ENCODE peak calls at places on chromosome 9, in seven cellular contexts. B, T, A, N, Z, X and W are unnamed samples.

GRCh38 chr9:129305246-129305645 is 127.2 kb upstream of the IER5L start:
- DNase-seq in X (no peak), T (peak), N (peak), B (no peak), Z (peak), A (no peak), W (no peak)

GRCh38 chr9:35108461-35108860 is 5.5 kb upstream of the STOML2 start:
- DNase-seq in T (no peak), B (no peak), Z (no peak), A (no peak), N (peak), X (no peak), W (no peak)

GRCh38 chr9:115216873-115217272 is 98.9 kb upstream of the TNC start:
- DNase-seq in X (no peak), T (no peak), N (no peak), B (no peak), Z (no peak), A (no peak), W (no peak)

GRCh38 chr9:77462066-77462465 is 186.1 kb downstream of the GNA14 start:
- DNase-seq in B (no peak), Z (no peak), N (no peak), T (no peak), X (no peak), A (no peak), W (no peak)

GRCh38 chr9:133476531-133476930 is 2.4 kb downstream of the SLC2A6 start:
- DNase-seq in A (no peak), X (peak), N (no peak), B (no peak), Z (no peak), T (no peak), W (no peak)

GRCh38 chr9:4933177-4933576 is 51.9 kb upstream of the JAK2 start:
- DNase-seq in T (no peak), Z (no peak), B (no peak), N (no peak), A (peak), X (peak), W (no peak)

GRCh38 chr9:35538361-35539234 is 48.7 kb downstream of the RUSC2 start:
- DNase-seq in T (peak), X (peak), A (peak), N (peak), B (no peak), Z (no peak), W (no peak)

GRCh38 chr9:95018099-95018927 is 291.8 kb downstream of the AOPEP start:
- DNase-seq in A (peak), T (peak), Z (no peak), N (no peak), X (peak), B (peak), W (no peak)

GRCh38 chr9:123329329-123329955 is 26.6 kb upstream of the CRB2 start:
- DNase-seq in A (peak), X (peak), Z (no peak), B (peak), T (peak), N (peak), W (peak)

GRCh38 chr9:124941689-124942561 is 1.0 kb upstream of the GOLGA1 start:
- DNase-seq in B (peak), A (no peak), N (peak), X (peak), T (peak), Z (peak), W (peak)

GRCh38 chr9:133759146-133759900 is 21.2 kb upstream of the SARDH start:
- DNase-seq in B (peak), N (peak), T (no peak), Z (peak), A (no peak), X (peak), W (no peak)

GRCh38 chr9:93960221-93960970 is 5.2 kb upstream of the BARX1 start:
- DNase-seq in B (no peak), N (peak), Z (peak), X (no peak), A (no peak), T (no peak), W (no peak)

GRCh38 chr9:108184941-108185340 is 670.8 kb downstream of the ACTL7B start:
- DNase-seq in N (no peak), X (peak), T (no peak), A (peak), Z (no peak), B (no peak), W (peak)

GRCh38 chr9:93092171-93092991 is 3.6 kb upstream of the CARD19 start:
- DNase-seq in Z (peak), B (no peak), T (peak), N (no peak), A (no peak), X (no peak), W (no peak)

GRCh38 chr9:112531666-112532282 is 45.1 kb downstream of the KIAA1958 start:
- DNase-seq in B (no peak), A (no peak), X (no peak), N (no peak), T (no peak), Z (no peak), W (no peak)

GRCh38 chr9:128124873-128125574 is 2.5 kb downstream of the PTGES2 start:
- DNase-seq in X (peak), N (peak), B (peak), A (peak), T (peak), Z (peak), W (peak)

GRCh38 chr9:94895668-94896067 is 169.2 kb downstream of the AOPEP start:
- DNase-seq in N (no peak), A (no peak), Z (no peak), X (no peak), T (no peak), B (no peak), W (no peak)

GRCh38 chr9:114214181-114214580 is 58.8 kb downstream of the COL27A1 start:
- DNase-seq in Z (no peak), A (peak), X (peak), B (no peak), T (no peak), N (no peak), W (no peak)

GRCh38 chr9:116594552-116594951 is 92.6 kb upstream of the TRIM32 start:
- DNase-seq in B (no peak), T (no peak), X (peak), A (peak), N (no peak), Z (no peak), W (no peak)

GRCh38 chr9:137138058-137138697 is 776 bp upstream of the GRIN1 start:
- DNase-seq in X (no peak), Z (no peak), T (no peak), A (no peak), B (peak), N (no peak), W (no peak)

GRCh38 chr9:92406506-92406905 is 2.1 kb upstream of the OGN start:
- DNase-seq in T (no peak), B (peak), X (no peak), N (no peak), A (no peak), Z (no peak), W (no peak)

GRCh38 chr9:223167-223566 is 8.5 kb downstream of the DOCK8 start:
- DNase-seq in Z (no peak), X (no peak), B (no peak), T (no peak), N (no peak), A (peak), W (no peak)

GRCh38 chr9:133955821-133956411 is 36.2 kb downstream of the VAV2 start:
- DNase-seq in A (no peak), X (peak), Z (peak), B (no peak), T (peak), N (no peak), W (no peak)

GRCh38 chr9:81557957-81558791 is 131.2 kb downstream of the TLE1 start:
- DNase-seq in T (no peak), B (no peak), X (peak), Z (no peak), N (peak), A (peak), W (peak)

GRCh38 chr9:126915281-126915816 is 767 bp downstream of the RALGPS1 start:
- DNase-seq in A (peak), T (peak), X (no peak), Z (peak), N (peak), B (peak), W (peak)

GRCh38 chr9:107423540-107423939 is 66.0 kb downstream of the KLF4 start:
- DNase-seq in N (peak), B (no peak), Z (no peak), T (no peak), X (no peak), A (no peak), W (no peak)

GRCh38 chr9:104747565-104748358 is at the start of gene NIPSNAP3A:
- DNase-seq in A (peak), B (peak), T (peak), Z (peak), X (peak), N (peak), W (peak)
- TF ChIP-seq CTCF in A (no peak), B (no peak), T (no peak), Z (peak), X (no peak), N (no peak), W (no peak)

DNA sequence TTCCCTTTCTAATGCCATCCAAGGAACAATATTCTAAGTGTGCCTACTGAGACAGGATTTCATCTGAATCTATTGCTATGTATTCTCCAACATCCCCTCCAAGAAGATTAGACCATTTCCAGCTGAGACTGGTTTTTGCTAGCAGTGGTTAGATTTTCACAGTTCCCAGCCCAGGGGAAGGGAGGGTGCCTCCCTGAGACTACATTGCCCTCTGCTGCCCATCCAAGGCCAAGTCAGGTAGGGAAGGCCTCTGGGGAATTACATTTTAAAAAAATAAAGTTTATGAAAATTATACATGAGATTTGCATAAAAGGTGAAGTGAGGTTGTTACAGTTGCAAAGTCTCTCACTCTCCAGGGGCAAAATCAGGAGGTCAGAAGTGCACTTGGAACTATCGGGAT is 28.0 kb upstream of the SYK start:
- DNase-seq in N (no peak), Z (no peak), A (peak), T (no peak), B (peak), X (no peak), W (peak)
- TF ChIP-seq CTCF in N (no peak), Z (peak), A (peak), T (peak), B (peak), X (no peak), W (peak)

GRCh38 chr9:96435345-96435744 is 14.6 kb upstream of the HABP4 start:
- DNase-seq in N (no peak), B (no peak), A (peak), T (no peak), Z (no peak), X (no peak), W (no peak)

GRCh38 chr9:96423985-96424336 is 5.8 kb upstream of the ZNF367 start:
- DNase-seq in A (peak), X (no peak), N (no peak), T (no peak), B (no peak), Z (no peak), W (no peak)

GRCh38 chr9:96425500-96426169 is 7.5 kb upstream of the ZNF367 start:
- DNase-seq in T (no peak), X (no peak), Z (no peak), B (no peak), A (no peak), N (no peak), W (no peak)

GRCh38 chr9:96429710-96430109 is 11.5 kb upstream of the ZNF367 start:
- DNase-seq in N (no peak), X (no peak), A (no peak), Z (no peak), T (no peak), B (no peak), W (no peak)
- TF ChIP-seq CTCF in N (no peak), X (no peak), A (no peak), Z (no peak), T (no peak), B (no peak), W (no peak)

DNA sequence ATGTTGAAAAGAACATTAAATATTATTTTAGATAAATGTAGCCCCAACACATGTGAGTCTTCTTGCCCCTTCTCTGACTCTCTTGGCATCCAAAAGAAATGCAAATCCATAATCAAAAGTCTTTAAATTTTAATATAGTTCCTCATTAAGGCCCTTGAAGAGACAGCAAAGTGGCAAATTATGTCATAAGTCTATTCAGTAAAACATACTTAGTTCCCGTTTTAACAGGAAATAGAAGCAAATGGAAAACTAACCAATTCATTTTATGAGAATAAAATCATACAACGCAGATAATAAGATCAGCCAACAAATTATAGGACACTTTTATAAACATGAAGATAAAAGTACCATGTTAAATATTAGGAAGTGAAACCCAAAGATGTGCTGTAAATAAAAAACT is 20.1 kb upstream of the IFNB1 start:
- DNase-seq in N (no peak), T (no peak), Z (no peak), X (no peak), B (no peak), A (no peak), W (no peak)
- TF ChIP-seq CTCF in N (no peak), T (no peak), Z (no peak), X (no peak), B (no peak), A (no peak), W (no peak)

DNA sequence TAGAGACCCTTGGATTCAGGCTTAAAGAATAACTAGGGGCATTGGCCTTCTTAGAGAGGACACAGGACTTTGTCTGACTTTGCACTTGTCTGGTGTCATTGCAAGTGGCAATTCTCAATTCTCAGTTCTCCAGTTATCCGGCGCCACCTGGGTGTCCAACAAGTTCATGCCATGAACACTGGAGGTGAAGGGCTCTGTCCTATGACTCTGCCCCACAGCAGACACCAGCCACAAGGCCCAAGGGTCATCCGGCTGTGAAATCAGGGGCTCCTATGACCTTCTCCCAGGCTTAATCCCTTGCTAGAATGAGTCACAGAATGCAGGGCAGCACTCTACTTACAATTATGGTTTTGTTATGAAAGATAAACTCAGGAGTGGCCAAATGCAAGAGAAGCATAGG is 391.9 kb downstream of the GADD45G start:
- DNase-seq in A (peak), Z (no peak), X (no peak), T (no peak), N (peak), B (no peak), W (peak)
- TF ChIP-seq CTCF in A (no peak), Z (no peak), X (no peak), T (peak), N (no peak), B (no peak), W (no peak)